ENCODE peak calls at places on chromosome 1, in six cellular contexts. H is CD8-positive, alpha-beta memory T cell; S is adrenal gland; G is fibroblast of lung; J is colonic mucosa; Y is PC-3. P is an unnamed sample. For H3K27me3, the result is how much of the 10 kb centered on the place peaks cover.

GRCh38 chr1:110053557-110054428 is 16.7 kb downstream of the ALX3 start:
- DNase-seq in H (peak), S (peak), G (peak), J (peak), Y (peak), P (peak)

GRCh38 chr1:94648225-94649007 is 106.9 kb upstream of the F3 start:
- DNase-seq in H (no peak), S (peak), G (peak), J (no peak), Y (no peak), P (no peak)

GRCh38 chr1:167216809-167217208 is 3.9 kb upstream of the POU2F1 start:
- DNase-seq in H (no peak), S (no peak), G (no peak), J (no peak), Y (no peak), P (no peak)

GRCh38 chr1:37317870-37318431 is 156.4 kb upstream of the ZC3H12A start:
- DNase-seq in H (no peak), S (no peak), G (no peak), J (no peak), Y (no peak), P (no peak)

GRCh38 chr1:7006996-7007871 is 222.0 kb downstream of the CAMTA1 start:
- DNase-seq in H (no peak), S (no peak), G (no peak), J (no peak), Y (no peak), P (no peak)

GRCh38 chr1:207971511-207972224 is 60.7 kb upstream of the CD34 start:
- DNase-seq in H (no peak), S (no peak), G (no peak), J (no peak), Y (no peak), P (no peak)

GRCh38 chr1:64302971-64303370 is 99.5 kb downstream of the UBE2U start:
- DNase-seq in H (no peak), S (no peak), G (peak), J (no peak), Y (peak), P (no peak)

GRCh38 chr1:40708750-40709099 is 17.2 kb downstream of the NFYC start:
- DNase-seq in H (no peak), S (no peak), G (peak), J (no peak), Y (peak), P (no peak)

GRCh38 chr1:12601690-12602632 is 16.0 kb downstream of the DHRS3 start:
- DNase-seq in H (no peak), S (no peak), G (peak), J (peak), Y (peak), P (peak)

GRCh38 chr1:40830419-40830943 is 31.7 kb downstream of the CITED4 start:
- DNase-seq in H (no peak), S (no peak), G (no peak), J (no peak), Y (no peak), P (no peak)

GRCh38 chr1:2412773-2413494 is 570 bp upstream of the PEX10 start:
- DNase-seq in H (no peak), S (no peak), G (no peak), J (no peak), Y (peak), P (peak)

DNA sequence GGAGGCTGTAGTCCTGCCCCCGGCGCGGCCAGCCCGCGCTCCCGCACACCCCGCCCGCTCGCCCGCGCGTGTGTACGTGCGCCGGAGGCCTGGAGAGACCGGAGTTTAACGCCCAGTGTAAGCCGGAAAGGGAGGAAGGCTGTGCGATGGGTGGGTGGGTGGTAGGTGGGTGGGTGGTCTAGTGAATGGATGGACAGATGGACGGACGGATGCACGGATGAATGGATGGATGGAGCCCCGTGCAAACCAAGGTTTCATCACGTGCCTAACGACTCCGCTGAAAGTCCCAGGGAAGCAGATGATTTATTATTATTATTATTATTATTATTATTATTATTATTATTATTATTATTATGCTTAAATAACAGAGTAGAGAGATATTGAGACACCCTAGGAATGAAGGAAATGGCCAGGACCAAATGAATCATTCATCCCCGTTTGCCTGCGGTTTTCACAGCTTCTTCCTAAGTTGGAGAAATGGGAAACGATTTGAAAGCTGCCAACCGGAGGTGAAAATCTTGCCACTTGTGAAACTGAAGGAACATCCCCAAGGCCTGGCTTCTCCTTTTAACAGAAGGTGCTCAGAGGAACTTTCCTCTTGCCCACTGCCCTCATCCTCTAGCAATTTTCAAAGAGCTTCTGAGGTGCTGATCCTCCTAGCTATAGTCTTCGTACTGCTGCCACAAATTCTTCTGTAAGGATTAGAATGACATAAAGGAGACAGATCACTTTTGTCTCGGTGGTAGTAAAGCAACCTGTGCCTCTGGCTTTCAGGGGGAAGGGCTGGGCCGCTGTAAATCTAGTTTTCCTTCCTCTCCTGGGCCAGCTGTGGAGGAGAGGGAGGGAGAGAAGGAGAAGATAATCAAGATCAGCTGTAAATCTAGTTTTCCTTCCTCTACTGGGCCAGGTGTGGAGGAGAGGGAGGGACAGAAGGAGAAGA is 631 bp upstream of the RGS7 start:
- DNase-seq in H (no peak), S (no peak), G (peak), J (no peak), Y (no peak), P (no peak)
- H3K27me3 ChIP-seq in H (under half), S (under half), G (under half), J (under half), Y (half or more), P (half or more)

GRCh38 chr1:30974536-30974935 is 66.0 kb upstream of the SDC3 start:
- DNase-seq in H (no peak), S (no peak), G (no peak), J (no peak), Y (no peak), P (no peak)
- H3K4me3 ChIP-seq in H (no peak), S (no peak), G (no peak), J (no peak), Y (no peak), P (no peak)

GRCh38 chr1:231162970-231163830 is 1.3 kb downstream of the TRIM67 start:
- DNase-seq in H (no peak), S (no peak), G (no peak), J (no peak), Y (no peak), P (no peak)

GRCh38 chr1:231163831-231164427 is 2.1 kb downstream of the TRIM67 start:
- DNase-seq in H (no peak), S (no peak), G (no peak), J (no peak), Y (no peak), P (no peak)

GRCh38 chr1:231166398-231166797 is 4.5 kb downstream of the TRIM67 start:
- DNase-seq in H (no peak), S (peak), G (no peak), J (no peak), Y (no peak), P (no peak)

GRCh38 chr1:231162300-231162969 is 577 bp downstream of the TRIM67 start:
- DNase-seq in H (no peak), S (peak), G (peak), J (peak), Y (no peak), P (peak)

GRCh38 chr1:231165371-231165770 is 3.5 kb downstream of the TRIM67 start:
- DNase-seq in H (no peak), S (no peak), G (peak), J (no peak), Y (peak), P (no peak)
- H3K27me3 ChIP-seq in H (under half), S (under half), G (under half), J (half or more), Y (under half), P (under half)

DNA sequence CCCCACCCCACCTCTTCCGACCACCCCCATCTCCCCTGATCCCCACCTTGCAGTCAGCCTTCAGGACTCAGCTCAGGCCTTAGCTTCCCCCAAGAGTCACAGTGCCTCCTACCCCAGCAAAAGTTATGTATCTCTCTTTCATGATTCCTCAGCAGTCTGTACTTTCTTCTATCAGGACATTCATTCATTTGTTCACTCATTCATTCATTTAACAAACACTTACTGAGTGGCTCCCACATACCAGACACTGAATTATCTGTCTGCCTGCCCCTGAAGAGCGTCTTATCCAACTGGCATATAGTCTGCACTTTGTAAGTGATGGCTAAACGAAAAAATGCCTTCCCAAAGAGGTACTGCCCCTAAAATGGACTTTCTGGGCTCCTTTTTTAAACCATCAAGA is 114.4 kb upstream of the SLC35F3 start:
- DNase-seq in H (no peak), S (no peak), G (no peak), J (no peak), Y (no peak), P (no peak)
- H3K4me3 ChIP-seq in H (no peak), S (no peak), G (no peak), J (no peak), Y (no peak), P (no peak)

DNA sequence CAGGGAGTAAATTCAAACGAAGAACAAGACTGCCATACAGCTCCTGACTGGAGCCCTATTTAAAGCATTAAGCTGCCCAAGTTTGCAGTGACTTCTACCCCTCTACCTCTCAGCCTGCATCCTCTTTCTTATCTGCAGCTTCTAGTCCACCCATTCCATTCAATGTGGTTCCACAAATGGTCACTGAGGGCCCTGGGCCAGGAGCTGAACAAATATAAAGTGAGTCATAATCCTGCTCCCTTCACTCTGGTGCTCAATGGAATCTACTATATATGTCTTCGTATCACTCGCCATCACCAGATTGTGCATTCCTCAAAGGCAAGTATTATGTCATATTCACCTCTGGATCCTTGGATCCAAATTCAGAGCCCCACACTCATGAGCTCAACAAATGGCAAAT is 398.7 kb downstream of the BRINP2 start:
- DNase-seq in H (no peak), S (no peak), G (no peak), J (no peak), Y (peak), P (no peak)
- H3K27me3 ChIP-seq in H (under half), S (under half), G (under half), J (under half), Y (under half), P (under half)

DNA sequence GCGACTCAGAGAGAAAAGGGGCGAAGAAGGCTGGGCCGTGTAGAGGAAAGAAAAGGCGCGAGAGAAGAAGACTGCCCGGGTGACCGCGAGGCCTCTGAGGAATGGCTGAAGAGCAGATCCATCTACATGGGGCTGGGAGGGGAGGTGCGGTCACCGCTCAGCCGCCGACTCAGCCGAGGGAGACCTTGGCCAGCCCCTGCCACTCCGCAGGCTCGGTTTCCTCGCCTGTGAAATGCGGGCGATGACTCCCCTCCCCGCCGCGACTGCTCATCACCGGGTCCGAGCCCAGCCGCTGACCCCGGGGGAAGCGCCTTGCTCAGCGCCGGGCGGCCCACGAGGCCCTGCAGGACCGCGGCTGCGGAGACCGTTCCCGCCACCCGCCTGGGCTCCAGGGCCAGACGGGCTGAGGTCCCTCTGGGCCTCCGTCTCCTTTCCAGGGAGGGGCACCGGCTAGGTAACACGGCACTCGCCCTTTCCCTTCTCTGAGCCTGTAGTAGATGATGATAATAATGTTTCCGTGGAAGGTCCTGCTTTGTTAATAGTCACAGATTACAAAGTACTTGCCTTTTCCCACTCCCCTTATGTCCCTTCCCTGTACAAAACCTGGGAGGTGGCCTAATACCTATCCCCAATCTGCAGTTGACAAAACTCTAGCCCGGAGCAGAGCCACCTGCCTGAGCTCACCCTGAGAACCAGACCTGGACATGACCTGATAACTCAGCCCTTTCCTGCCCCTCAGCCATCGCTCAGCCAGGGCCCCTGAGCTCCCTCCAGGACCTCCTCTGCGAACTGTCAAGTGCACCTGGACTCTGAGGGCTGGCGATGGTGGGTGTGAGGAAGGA is 1.6 kb upstream of the BSND start:
- DNase-seq in H (no peak), S (no peak), G (peak), J (no peak), Y (no peak), P (no peak)
- H3K4me3 ChIP-seq in H (no peak), S (no peak), G (no peak), J (no peak), Y (peak), P (no peak)

GRCh38 chr1:197921235-197922069 is 4.3 kb downstream of the LHX9 start:
- DNase-seq in H (no peak), S (no peak), G (no peak), J (peak), Y (no peak), P (no peak)

GRCh38 chr1:197924516-197925123 is 7.4 kb downstream of the LHX9 start:
- DNase-seq in H (no peak), S (peak), G (peak), J (no peak), Y (peak), P (no peak)

GRCh38 chr1:197922070-197922390 is 4.9 kb downstream of the LHX9 start:
- DNase-seq in H (no peak), S (no peak), G (no peak), J (no peak), Y (no peak), P (no peak)

GRCh38 chr1:197920345-197921117 is 3.4 kb downstream of the LHX9 start:
- DNase-seq in H (no peak), S (no peak), G (no peak), J (no peak), Y (no peak), P (no peak)

GRCh38 chr1:197923013-197923412 is 5.8 kb downstream of the LHX9 start:
- DNase-seq in H (no peak), S (no peak), G (no peak), J (no peak), Y (no peak), P (no peak)
- H3K27me3 ChIP-seq in H (half or more), S (half or more), G (under half), J (under half), Y (under half), P (under half)

GRCh38 chr1:235504494-235505222 is 406 bp upstream of the B3GALNT2 start:
- DNase-seq in H (peak), S (peak), G (peak), J (peak), Y (peak), P (peak)

GRCh38 chr1:235500971-235501540 is 3.2 kb downstream of the B3GALNT2 start:
- DNase-seq in H (no peak), S (no peak), G (no peak), J (no peak), Y (peak), P (no peak)

GRCh38 chr1:235502601-235503332 is 1.5 kb downstream of the B3GALNT2 start:
- DNase-seq in H (no peak), S (no peak), G (peak), J (no peak), Y (peak), P (no peak)

GRCh38 chr1:235503333-235504121 is 725 bp downstream of the B3GALNT2 start:
- DNase-seq in H (peak), S (peak), G (peak), J (peak), Y (peak), P (peak)

GRCh38 chr1:235504122-235504493 is at the start of gene B3GALNT2:
- DNase-seq in H (no peak), S (no peak), G (no peak), J (no peak), Y (no peak), P (no peak)
- H3K4me3 ChIP-seq in H (peak), S (peak), G (peak), J (peak), Y (peak), P (peak)

P was measured in heart left ventricle.